ENCODE peak calls at places on chromosomes 12 and 14, in six cellular contexts. One of them, this sample, is unnamed.

GRCh38 chr12:80935076-80935475 is 2.7 kb downstream of the LIN7A start:
- DNase-seq in dorsolateral prefrontal cortex: no peak
- DNase-seq in PC-9: no peak
- DNase-seq in body of pancreas: no peak
- DNase-seq in lower leg skin: no peak
- DNase-seq in cardiac fibroblast: no peak
- DNase-seq in this sample: no peak

GRCh38 chr14:85714046-85714445 is 184.1 kb downstream of the FLRT2 start:
- DNase-seq in dorsolateral prefrontal cortex: no peak
- DNase-seq in PC-9: no peak
- DNase-seq in body of pancreas: no peak
- DNase-seq in lower leg skin: no peak
- DNase-seq in cardiac fibroblast: no peak
- DNase-seq in this sample: no peak

GRCh38 chr14:63266106-63266505 is 52.6 kb downstream of the GPHB5 start:
- DNase-seq in dorsolateral prefrontal cortex: no peak
- DNase-seq in PC-9: peak; percentile 60
- DNase-seq in body of pancreas: no peak
- DNase-seq in lower leg skin: no peak
- DNase-seq in cardiac fibroblast: no peak
- DNase-seq in this sample: no peak

GRCh38 chr12:132228535-132229422 is 84.5 kb downstream of the NOC4L start:
- DNase-seq in dorsolateral prefrontal cortex: no peak
- DNase-seq in PC-9: no peak
- DNase-seq in body of pancreas: no peak
- DNase-seq in lower leg skin: no peak
- DNase-seq in cardiac fibroblast: no peak
- DNase-seq in this sample: no peak

GRCh38 chr14:24943024-24943423 is 106.9 kb downstream of the STXBP6 start:
- DNase-seq in dorsolateral prefrontal cortex: no peak
- DNase-seq in PC-9: peak; percentile 44
- DNase-seq in body of pancreas: peak; percentile 28
- DNase-seq in lower leg skin: peak; percentile 79
- DNase-seq in cardiac fibroblast: peak; percentile 2
- DNase-seq in this sample: no peak

GRCh38 chr12:102896067-102896466 is 21.0 kb downstream of the PAH start:
- DNase-seq in dorsolateral prefrontal cortex: no peak
- DNase-seq in PC-9: no peak
- DNase-seq in body of pancreas: no peak
- DNase-seq in lower leg skin: no peak
- DNase-seq in cardiac fibroblast: no peak
- DNase-seq in this sample: no peak

GRCh38 chr12:45284096-45284901 is 68.4 kb downstream of the ANO6 start:
- DNase-seq in dorsolateral prefrontal cortex: no peak
- DNase-seq in PC-9: peak; percentile 48
- DNase-seq in body of pancreas: no peak
- DNase-seq in lower leg skin: no peak
- DNase-seq in cardiac fibroblast: peak; percentile 86
- DNase-seq in this sample: no peak

GRCh38 chr12:76276499-76277151 is 71.6 kb downstream of the BBS10 start:
- DNase-seq in dorsolateral prefrontal cortex: no peak
- DNase-seq in PC-9: no peak
- DNase-seq in body of pancreas: no peak
- DNase-seq in lower leg skin: no peak
- DNase-seq in cardiac fibroblast: no peak
- DNase-seq in this sample: no peak

GRCh38 chr12:108641446-108642268 is 8.0 kb upstream of the SELPLG start:
- DNase-seq in dorsolateral prefrontal cortex: no peak
- DNase-seq in PC-9: no peak
- DNase-seq in body of pancreas: no peak
- DNase-seq in lower leg skin: no peak
- DNase-seq in cardiac fibroblast: no peak
- DNase-seq in this sample: no peak

GRCh38 chr12:119988440-119988787 is 622 bp upstream of the BICDL1 start:
- DNase-seq in dorsolateral prefrontal cortex: no peak
- DNase-seq in PC-9: no peak
- DNase-seq in body of pancreas: no peak
- DNase-seq in lower leg skin: no peak
- DNase-seq in cardiac fibroblast: peak; percentile 49
- DNase-seq in this sample: no peak

GRCh38 chr12:96412431-96412830 is 12.2 kb upstream of the CDK17 start:
- DNase-seq in dorsolateral prefrontal cortex: no peak
- DNase-seq in PC-9: no peak
- DNase-seq in body of pancreas: no peak
- DNase-seq in lower leg skin: no peak
- DNase-seq in cardiac fibroblast: no peak
- DNase-seq in this sample: no peak

GRCh38 chr12:87924149-87924548 is 105.1 kb downstream of the C12orf50 start:
- DNase-seq in dorsolateral prefrontal cortex: no peak
- DNase-seq in PC-9: no peak
- DNase-seq in body of pancreas: no peak
- DNase-seq in lower leg skin: no peak
- DNase-seq in cardiac fibroblast: no peak
- DNase-seq in this sample: no peak

GRCh38 chr12:109775172-109775881 is 57.9 kb downstream of the TRPV4 start:
- DNase-seq in dorsolateral prefrontal cortex: peak; percentile 76
- DNase-seq in PC-9: peak; percentile 68
- DNase-seq in body of pancreas: peak; percentile 81
- DNase-seq in lower leg skin: peak; percentile 66
- DNase-seq in cardiac fibroblast: peak; percentile 75
- DNase-seq in this sample: peak; percentile 19

GRCh38 chr12:95100264-95101190 is 27.1 kb upstream of the NR2C1 start:
- DNase-seq in dorsolateral prefrontal cortex: no peak
- DNase-seq in PC-9: no peak
- DNase-seq in body of pancreas: no peak
- DNase-seq in lower leg skin: no peak
- DNase-seq in cardiac fibroblast: no peak
- DNase-seq in this sample: no peak

GRCh38 chr12:6234906-6235305 is 34.7 kb downstream of the CD9 start:
- DNase-seq in dorsolateral prefrontal cortex: no peak
- DNase-seq in PC-9: no peak
- DNase-seq in body of pancreas: no peak
- DNase-seq in lower leg skin: no peak
- DNase-seq in cardiac fibroblast: no peak
- DNase-seq in this sample: no peak

GRCh38 chr14:68866991-68867533 is 74.2 kb upstream of the ZFP36L1 start:
- DNase-seq in dorsolateral prefrontal cortex: no peak
- DNase-seq in PC-9: no peak
- DNase-seq in body of pancreas: no peak
- DNase-seq in lower leg skin: no peak
- DNase-seq in cardiac fibroblast: peak; percentile 22
- DNase-seq in this sample: no peak

GRCh38 chr14:95432152-95433093 is 84.0 kb downstream of the SYNE3 start:
- DNase-seq in dorsolateral prefrontal cortex: peak; percentile 47
- DNase-seq in PC-9: peak; percentile 11
- DNase-seq in body of pancreas: peak; percentile 73
- DNase-seq in lower leg skin: no peak
- DNase-seq in cardiac fibroblast: peak; percentile 46
- DNase-seq in this sample: no peak

GRCh38 chr14:76371066-76371465 is 4.9 kb upstream of the ESRRB start:
- DNase-seq in dorsolateral prefrontal cortex: no peak
- DNase-seq in PC-9: no peak
- DNase-seq in body of pancreas: no peak
- DNase-seq in lower leg skin: no peak
- DNase-seq in cardiac fibroblast: no peak
- DNase-seq in this sample: no peak

GRCh38 chr12:3199551-3200031 is 122.4 kb downstream of the TSPAN9 start:
- DNase-seq in dorsolateral prefrontal cortex: no peak
- DNase-seq in PC-9: no peak
- DNase-seq in body of pancreas: peak; percentile 22
- DNase-seq in lower leg skin: no peak
- DNase-seq in cardiac fibroblast: peak; percentile 47
- DNase-seq in this sample: no peak
- TF ChIP-seq CTCF in dorsolateral prefrontal cortex: no peak
- TF ChIP-seq CTCF in PC-9: no peak
- TF ChIP-seq CTCF in body of pancreas: no peak
- TF ChIP-seq CTCF in lower leg skin: no peak
- TF ChIP-seq CTCF in cardiac fibroblast: no peak
- TF ChIP-seq CTCF in this sample: no peak

DNA sequence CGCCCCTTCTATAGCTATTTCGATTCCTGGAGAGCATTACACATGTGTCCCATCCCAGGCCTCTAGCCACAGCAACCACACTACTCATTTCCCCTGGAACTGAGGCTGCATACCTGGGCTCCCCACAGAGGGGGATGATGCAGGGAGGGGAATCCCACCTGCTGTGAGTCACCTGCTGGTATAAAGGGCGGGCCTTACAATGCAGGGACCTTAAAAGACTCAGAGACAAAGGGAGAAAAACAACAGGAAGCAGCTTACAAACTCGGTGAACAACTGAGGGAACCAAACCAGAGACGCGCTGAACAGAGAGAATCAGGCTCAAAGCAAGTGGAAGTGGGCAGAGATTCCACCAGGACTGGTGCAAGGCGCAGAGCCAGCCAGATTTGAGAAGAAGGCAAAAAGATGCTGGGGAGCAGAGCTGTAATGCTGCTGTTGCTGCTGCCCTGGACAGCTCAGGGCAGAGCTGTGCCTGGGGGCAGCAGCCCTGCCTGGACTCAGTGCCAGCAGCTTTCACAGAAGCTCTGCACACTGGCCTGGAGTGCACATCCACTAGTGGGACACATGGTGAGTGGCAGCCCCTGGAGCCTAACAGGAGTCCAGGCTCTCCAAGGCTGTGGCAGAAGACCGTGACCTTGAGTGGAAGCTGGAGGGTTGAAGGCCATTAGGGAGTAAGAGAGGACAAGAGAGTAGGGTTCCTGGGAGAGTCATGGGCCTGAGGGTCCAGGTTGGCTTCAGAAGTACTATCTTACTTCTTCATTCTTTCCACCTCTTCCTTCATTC is at the start of gene IL23A:
- DNase-seq in dorsolateral prefrontal cortex: no peak
- DNase-seq in PC-9: peak; percentile 71
- DNase-seq in body of pancreas: no peak
- DNase-seq in lower leg skin: no peak
- DNase-seq in cardiac fibroblast: peak; percentile 61
- DNase-seq in this sample: peak; percentile 18
- H3K4me3 ChIP-seq in dorsolateral prefrontal cortex: no peak within 1 kb of the TSS
- H3K4me3 ChIP-seq in PC-9: no peak within 1 kb of the TSS
- H3K4me3 ChIP-seq in body of pancreas: no peak within 1 kb of the TSS
- H3K4me3 ChIP-seq in lower leg skin: no peak within 1 kb of the TSS
- H3K4me3 ChIP-seq in cardiac fibroblast: no peak within 1 kb of the TSS
- H3K4me3 ChIP-seq in this sample: no peak within 1 kb of the TSS

GRCh38 chr14:93268406-93268805 is 61.4 kb downstream of the UBR7 start:
- DNase-seq in dorsolateral prefrontal cortex: no peak
- DNase-seq in PC-9: no peak
- DNase-seq in body of pancreas: no peak
- DNase-seq in lower leg skin: no peak
- DNase-seq in cardiac fibroblast: no peak
- DNase-seq in this sample: no peak
- TF ChIP-seq CTCF in dorsolateral prefrontal cortex: no peak
- TF ChIP-seq CTCF in PC-9: no peak
- TF ChIP-seq CTCF in body of pancreas: no peak
- TF ChIP-seq CTCF in lower leg skin: no peak
- TF ChIP-seq CTCF in cardiac fibroblast: no peak
- TF ChIP-seq CTCF in this sample: no peak

GRCh38 chr14:103124501-103125001 is 1.3 kb downstream of the TNFAIP2 start:
- DNase-seq in dorsolateral prefrontal cortex: no peak
- DNase-seq in PC-9: peak; percentile 72
- DNase-seq in body of pancreas: peak; percentile 4
- DNase-seq in lower leg skin: no peak
- DNase-seq in cardiac fibroblast: no peak
- DNase-seq in this sample: no peak

GRCh38 chr14:103125098-103126070 is 2.1 kb downstream of the TNFAIP2 start:
- DNase-seq in dorsolateral prefrontal cortex: no peak
- DNase-seq in PC-9: no peak
- DNase-seq in body of pancreas: peak; percentile 4
- DNase-seq in lower leg skin: no peak
- DNase-seq in cardiac fibroblast: no peak
- DNase-seq in this sample: no peak

GRCh38 chr14:103126873-103127304 is 3.6 kb downstream of the TNFAIP2 start:
- DNase-seq in dorsolateral prefrontal cortex: no peak
- DNase-seq in PC-9: peak; percentile 84
- DNase-seq in body of pancreas: peak; percentile 91
- DNase-seq in lower leg skin: no peak
- DNase-seq in cardiac fibroblast: no peak
- DNase-seq in this sample: no peak

GRCh38 chr14:103127356-103127755 is 4.1 kb downstream of the TNFAIP2 start:
- DNase-seq in dorsolateral prefrontal cortex: no peak
- DNase-seq in PC-9: no peak
- DNase-seq in body of pancreas: no peak
- DNase-seq in lower leg skin: no peak
- DNase-seq in cardiac fibroblast: no peak
- DNase-seq in this sample: no peak

GRCh38 chr14:103126088-103126872 is 3.0 kb downstream of the TNFAIP2 start:
- DNase-seq in dorsolateral prefrontal cortex: no peak
- DNase-seq in PC-9: no peak
- DNase-seq in body of pancreas: peak; percentile 5
- DNase-seq in lower leg skin: no peak
- DNase-seq in cardiac fibroblast: no peak
- DNase-seq in this sample: no peak
- H3K4me3 ChIP-seq in dorsolateral prefrontal cortex: peak overlapping the region; percentile 15
- H3K4me3 ChIP-seq in PC-9: peak overlapping the region; percentile 81
- H3K4me3 ChIP-seq in body of pancreas: no peak overlapping the region
- H3K4me3 ChIP-seq in lower leg skin: no peak overlapping the region
- H3K4me3 ChIP-seq in cardiac fibroblast: no peak overlapping the region
- H3K4me3 ChIP-seq in this sample: peak overlapping the region; percentile 20

GRCh38 chr12:66187016-66187415 is 2.0 kb upstream of the IRAK3 start:
- DNase-seq in dorsolateral prefrontal cortex: no peak
- DNase-seq in PC-9: no peak
- DNase-seq in body of pancreas: no peak
- DNase-seq in lower leg skin: no peak
- DNase-seq in cardiac fibroblast: no peak
- DNase-seq in this sample: no peak
- TF ChIP-seq CTCF in dorsolateral prefrontal cortex: no peak
- TF ChIP-seq CTCF in PC-9: no peak
- TF ChIP-seq CTCF in body of pancreas: no peak
- TF ChIP-seq CTCF in lower leg skin: no peak
- TF ChIP-seq CTCF in cardiac fibroblast: no peak
- TF ChIP-seq CTCF in this sample: no peak